ENCODE peak calls at places on chromosomes 2 and 18, in six cellular contexts. One of them, this sample, is unnamed.

GRCh38 chr2:207487650-207488315 is 42.0 kb upstream of the CREB1 start:
- DNase-seq in GM20000: no peak
- DNase-seq in AG09309: peak
- DNase-seq in heart left ventricle: no peak
- DNase-seq in AG04450: peak
- DNase-seq in retinal pigment epithelial cell: no peak
- DNase-seq in this sample: no peak

GRCh38 chr2:53130441-53130943 is 637.1 kb upstream of the CHAC2 start:
- DNase-seq in GM20000: no peak
- DNase-seq in AG09309: peak
- DNase-seq in heart left ventricle: no peak
- DNase-seq in AG04450: no peak
- DNase-seq in retinal pigment epithelial cell: peak
- DNase-seq in this sample: no peak

GRCh38 chr2:141595531-141595930 is 535.3 kb downstream of the LRP1B start:
- DNase-seq in GM20000: no peak
- DNase-seq in AG09309: no peak
- DNase-seq in heart left ventricle: no peak
- DNase-seq in AG04450: no peak
- DNase-seq in retinal pigment epithelial cell: no peak
- DNase-seq in this sample: no peak

GRCh38 chr2:10547663-10548384 is 99.7 kb upstream of the ODC1 start:
- DNase-seq in GM20000: no peak
- DNase-seq in AG09309: no peak
- DNase-seq in heart left ventricle: no peak
- DNase-seq in AG04450: no peak
- DNase-seq in retinal pigment epithelial cell: no peak
- DNase-seq in this sample: no peak

GRCh38 chr18:45657357-45658335 is 42.4 kb downstream of the SLC14A2 start:
- DNase-seq in GM20000: no peak
- DNase-seq in AG09309: peak
- DNase-seq in heart left ventricle: no peak
- DNase-seq in AG04450: no peak
- DNase-seq in retinal pigment epithelial cell: no peak
- DNase-seq in this sample: no peak

GRCh38 chr2:101972621-101973434 is 18.9 kb upstream of the IL1R2 start:
- DNase-seq in GM20000: no peak
- DNase-seq in AG09309: peak
- DNase-seq in heart left ventricle: no peak
- DNase-seq in AG04450: peak
- DNase-seq in retinal pigment epithelial cell: no peak
- DNase-seq in this sample: no peak

GRCh38 chr18:77063256-77063655 is 69.3 kb downstream of the MBP start:
- DNase-seq in GM20000: peak
- DNase-seq in AG09309: no peak
- DNase-seq in heart left ventricle: no peak
- DNase-seq in AG04450: no peak
- DNase-seq in retinal pigment epithelial cell: no peak
- DNase-seq in this sample: peak

GRCh38 chr18:36308711-36309435 is 11.4 kb downstream of the FHOD3 start:
- DNase-seq in GM20000: no peak
- DNase-seq in AG09309: no peak
- DNase-seq in heart left ventricle: no peak
- DNase-seq in AG04450: no peak
- DNase-seq in retinal pigment epithelial cell: no peak
- DNase-seq in this sample: no peak

GRCh38 chr2:176088048-176088936 is 4.2 kb upstream of the HOXD13 start:
- DNase-seq in GM20000: no peak
- DNase-seq in AG09309: no peak
- DNase-seq in heart left ventricle: peak
- DNase-seq in AG04450: no peak
- DNase-seq in retinal pigment epithelial cell: no peak
- DNase-seq in this sample: no peak

GRCh38 chr2:71933467-71934319 is 214.0 kb downstream of the CYP26B1 start:
- DNase-seq in GM20000: no peak
- DNase-seq in AG09309: peak
- DNase-seq in heart left ventricle: no peak
- DNase-seq in AG04450: no peak
- DNase-seq in retinal pigment epithelial cell: no peak
- DNase-seq in this sample: no peak

GRCh38 chr2:43340945-43341356 is 114.5 kb upstream of the ZFP36L2 start:
- DNase-seq in GM20000: no peak
- DNase-seq in AG09309: no peak
- DNase-seq in heart left ventricle: no peak
- DNase-seq in AG04450: no peak
- DNase-seq in retinal pigment epithelial cell: no peak
- DNase-seq in this sample: no peak

GRCh38 chr2:213157242-213157641 is 5.8 kb upstream of the IKZF2 start:
- DNase-seq in GM20000: peak
- DNase-seq in AG09309: no peak
- DNase-seq in heart left ventricle: no peak
- DNase-seq in AG04450: no peak
- DNase-seq in retinal pigment epithelial cell: no peak
- DNase-seq in this sample: no peak

GRCh38 chr2:46347649-46348280 is 50.6 kb downstream of the EPAS1 start:
- DNase-seq in GM20000: no peak
- DNase-seq in AG09309: no peak
- DNase-seq in heart left ventricle: no peak
- DNase-seq in AG04450: no peak
- DNase-seq in retinal pigment epithelial cell: no peak
- DNase-seq in this sample: no peak

GRCh38 chr2:583666-584065 is 93.5 kb downstream of the TMEM18 start:
- DNase-seq in GM20000: no peak
- DNase-seq in AG09309: no peak
- DNase-seq in heart left ventricle: no peak
- DNase-seq in AG04450: no peak
- DNase-seq in retinal pigment epithelial cell: no peak
- DNase-seq in this sample: no peak
- TF ChIP-seq CTCF in GM20000: no peak
- TF ChIP-seq CTCF in AG09309: no peak
- TF ChIP-seq CTCF in heart left ventricle: no peak
- TF ChIP-seq CTCF in AG04450: no peak
- TF ChIP-seq CTCF in retinal pigment epithelial cell: no peak
- TF ChIP-seq CTCF in this sample: no peak

DNA sequence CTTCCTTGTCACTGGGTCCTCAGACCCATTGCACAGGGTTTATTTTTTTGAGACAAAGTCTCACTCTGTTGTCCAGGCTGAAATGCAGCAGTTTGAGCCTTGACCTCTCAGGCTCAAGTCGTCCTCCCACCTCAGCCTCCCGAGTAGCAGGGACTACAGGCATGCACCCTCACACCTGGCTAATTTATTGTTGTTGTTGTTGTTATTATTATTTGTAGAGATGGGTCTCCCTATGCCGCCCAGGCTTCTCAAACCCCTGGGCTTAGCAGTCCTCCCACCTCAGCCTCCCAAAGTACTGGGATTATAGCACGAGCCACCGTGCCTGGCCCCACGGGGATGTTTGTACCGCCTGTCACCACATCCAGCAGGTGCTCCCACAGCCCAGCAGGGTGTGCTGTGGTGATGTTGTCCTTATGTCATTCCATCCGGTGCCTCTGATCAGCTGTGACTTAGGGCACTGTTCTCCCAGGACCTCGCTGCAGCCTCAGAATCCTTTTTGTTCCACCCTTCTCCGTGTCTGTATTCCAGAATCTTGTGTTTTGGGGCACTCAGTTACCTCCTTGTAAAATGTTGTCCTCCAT is 182.3 kb downstream of the INO80D start:
- DNase-seq in GM20000: peak
- DNase-seq in AG09309: no peak
- DNase-seq in heart left ventricle: no peak
- DNase-seq in AG04450: no peak
- DNase-seq in retinal pigment epithelial cell: no peak
- DNase-seq in this sample: no peak
- TF ChIP-seq CTCF in GM20000: peak
- TF ChIP-seq CTCF in AG09309: peak
- TF ChIP-seq CTCF in heart left ventricle: peak
- TF ChIP-seq CTCF in AG04450: peak
- TF ChIP-seq CTCF in retinal pigment epithelial cell: peak
- TF ChIP-seq CTCF in this sample: no peak

DNA sequence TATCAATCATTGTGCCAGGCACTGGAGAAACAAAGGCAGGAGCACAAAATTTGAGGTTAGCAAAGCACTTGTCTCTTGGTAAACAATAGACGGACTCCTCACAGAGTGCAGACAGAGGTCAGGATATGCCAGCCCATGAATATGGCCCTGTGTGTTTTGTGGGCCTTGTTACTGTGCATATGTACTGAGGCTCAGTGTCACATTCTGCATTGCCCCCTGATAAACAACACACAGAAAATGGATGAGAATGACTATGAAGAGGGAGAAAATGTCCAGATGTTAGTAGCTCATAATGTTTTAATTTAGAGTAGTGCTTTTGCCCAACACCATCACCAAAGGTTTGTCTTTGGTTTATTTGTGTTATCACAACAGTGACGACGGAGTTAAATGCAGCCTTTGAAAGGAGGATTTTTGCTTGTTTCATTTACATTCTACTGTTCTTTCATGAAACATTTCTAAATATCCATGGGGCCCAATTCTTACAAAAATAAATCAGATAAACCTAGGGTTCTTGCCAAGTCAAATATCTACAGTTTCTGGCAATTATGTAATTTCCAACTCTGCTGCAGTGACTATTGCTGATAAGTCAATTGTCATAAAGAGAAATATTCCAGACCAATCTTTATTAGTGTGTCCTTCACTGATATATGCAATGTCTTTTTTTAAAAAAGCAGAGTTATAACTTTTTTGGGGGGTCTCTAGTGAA is 14.7 kb upstream of the NT5C1B start:
- DNase-seq in GM20000: no peak
- DNase-seq in AG09309: no peak
- DNase-seq in heart left ventricle: no peak
- DNase-seq in AG04450: no peak
- DNase-seq in retinal pigment epithelial cell: no peak
- DNase-seq in this sample: no peak
- TF ChIP-seq CTCF in GM20000: no peak
- TF ChIP-seq CTCF in AG09309: no peak
- TF ChIP-seq CTCF in heart left ventricle: no peak
- TF ChIP-seq CTCF in AG04450: no peak
- TF ChIP-seq CTCF in retinal pigment epithelial cell: no peak
- TF ChIP-seq CTCF in this sample: no peak

DNA sequence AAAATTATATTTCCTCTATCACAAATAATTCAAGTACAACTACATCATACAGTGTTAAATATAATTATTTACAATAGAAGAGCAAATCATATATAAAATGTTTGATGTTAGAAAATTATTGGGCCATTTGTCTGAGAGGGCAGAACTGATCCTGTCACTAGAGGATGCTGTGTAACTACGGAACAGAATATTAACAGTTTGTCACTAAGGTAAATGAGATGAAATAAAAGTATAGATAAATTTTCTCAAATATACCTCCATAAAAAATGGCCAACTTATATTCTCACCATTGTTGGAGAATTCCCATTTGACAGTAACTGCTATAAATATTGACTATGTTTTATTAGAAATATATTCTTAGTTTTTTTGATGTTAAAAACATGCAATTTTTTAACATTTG is 1067.4 kb upstream of the DDX18 start:
- DNase-seq in GM20000: no peak
- DNase-seq in AG09309: no peak
- DNase-seq in heart left ventricle: no peak
- DNase-seq in AG04450: no peak
- DNase-seq in retinal pigment epithelial cell: no peak
- DNase-seq in this sample: no peak
- TF ChIP-seq CTCF in GM20000: no peak
- TF ChIP-seq CTCF in AG09309: no peak
- TF ChIP-seq CTCF in heart left ventricle: no peak
- TF ChIP-seq CTCF in AG04450: no peak
- TF ChIP-seq CTCF in retinal pigment epithelial cell: peak
- TF ChIP-seq CTCF in this sample: no peak